ENCODE peak calls at places on chromosomes 5 and 9, in seven cellular contexts. E, L, T, D, K, A and R are unnamed samples. For H3K4me1, the result is how much of the 10 kb centered on the place peaks cover.

GRCh38 chr9:92538541-92538940 is 2.8 kb upstream of the ECM2 start:
- DNase-seq in D (no peak), A (peak), E (no peak), K (no peak), T (no peak), L (peak), R (no peak)

GRCh38 chr5:59562756-59563389 is 330.7 kb downstream of the PDE4D start:
- DNase-seq in L (peak), D (no peak), E (peak), A (peak), K (peak), T (peak), R (peak)

GRCh38 chr9:17315341-17315740 is 180.5 kb downstream of the CNTLN start:
- DNase-seq in D (no peak), L (no peak), A (no peak), K (no peak), T (no peak), E (no peak), R (no peak)

GRCh38 chr9:85743290-85744128 is 1.8 kb upstream of the AGTPBP1 start:
- DNase-seq in D (no peak), K (peak), E (peak), T (no peak), A (peak), L (peak), R (peak)

GRCh38 chr9:135039266-135039870 is 48.1 kb upstream of the OLFM1 start:
- DNase-seq in L (no peak), T (no peak), A (no peak), E (no peak), D (no peak), K (peak), R (no peak)

GRCh38 chr5:57004800-57005199 is 52.9 kb upstream of the MIER3 start:
- DNase-seq in E (no peak), A (peak), L (no peak), T (no peak), D (no peak), K (no peak), R (peak)

GRCh38 chr5:74848553-74849025 is 17.6 kb downstream of the FAM169A start:
- DNase-seq in D (no peak), A (no peak), K (no peak), E (no peak), T (no peak), L (no peak), R (no peak)

GRCh38 chr9:99778308-99778707 is 43.4 kb upstream of the NR4A3 start:
- DNase-seq in D (no peak), A (peak), T (no peak), E (peak), K (no peak), L (peak), R (no peak)

GRCh38 chr5:181124526-181124925 is 6.4 kb downstream of the OR2V1 start:
- DNase-seq in T (no peak), L (no peak), K (no peak), E (no peak), A (no peak), D (no peak), R (no peak)

GRCh38 chr5:181126841-181127240 is 4.1 kb downstream of the OR2V1 start:
- DNase-seq in T (no peak), L (no peak), E (no peak), A (no peak), K (no peak), D (no peak), R (no peak)

GRCh38 chr5:181129601-181130000 is 1.4 kb downstream of the OR2V1 start:
- DNase-seq in D (no peak), K (no peak), E (no peak), A (no peak), L (no peak), T (no peak), R (no peak)

GRCh38 chr5:181127907-181128626 is 2.9 kb downstream of the OR2V1 start:
- DNase-seq in K (no peak), A (no peak), T (no peak), D (no peak), E (no peak), L (no peak), R (no peak)

GRCh38 chr5:181127456-181127855 is 3.5 kb downstream of the OR2V1 start:
- DNase-seq in E (no peak), L (no peak), T (no peak), A (no peak), K (no peak), D (no peak), R (no peak)
- H3K4ac ChIP-seq in E (no peak), L (no peak), T (no peak), A (no peak), K (no peak), D (no peak), R (no peak)

GRCh38 chr9:4137755-4138154 is 162.1 kb downstream of the GLIS3 start:
- DNase-seq in D (no peak), T (no peak), A (peak), E (peak), L (peak), K (no peak), R (no peak)
- H3K4me1 ChIP-seq in D (under half), T (under half), A (under half), E (under half), L (under half), K (under half), R (under half)

GRCh38 chr9:77424993-77425392 is 223.1 kb downstream of the GNA14 start:
- DNase-seq in D (no peak), K (no peak), L (peak), E (no peak), T (no peak), A (no peak), R (no peak)

GRCh38 chr9:77421506-77422265 is 226.4 kb downstream of the GNA14 start:
- DNase-seq in T (no peak), A (no peak), K (no peak), E (no peak), L (peak), D (no peak), R (peak)

GRCh38 chr9:77426712-77427111 is 221.4 kb downstream of the GNA14 start:
- DNase-seq in T (no peak), E (no peak), D (no peak), A (no peak), L (no peak), K (no peak), R (no peak)

GRCh38 chr9:77422969-77423368 is 225.2 kb downstream of the GNA14 start:
- DNase-seq in A (no peak), L (no peak), T (no peak), E (no peak), D (no peak), K (no peak), R (no peak)

DNA sequence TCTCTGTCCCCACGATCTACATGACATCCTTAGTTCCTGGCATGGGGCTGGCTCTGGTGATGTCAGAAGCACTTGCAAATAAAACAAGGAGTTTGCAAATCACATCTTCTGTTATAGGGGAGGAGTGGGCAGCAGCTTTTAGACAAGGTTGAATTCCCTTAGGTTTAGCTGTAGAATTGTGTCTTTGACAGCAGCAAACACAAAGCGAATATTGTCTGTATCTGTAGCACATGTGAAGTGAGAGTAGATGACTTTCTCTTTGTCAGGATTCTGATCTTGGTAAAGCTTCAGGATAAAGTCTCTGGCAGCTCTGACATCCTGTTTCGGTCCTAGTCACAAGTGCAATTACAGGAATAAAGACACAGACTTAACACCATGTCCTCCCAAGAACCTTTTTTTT is 224.3 kb downstream of the GNA14 start:
- DNase-seq in E (no peak), A (no peak), L (no peak), D (no peak), T (no peak), K (no peak), R (no peak)
- H2BK5ac ChIP-seq in E (no peak), A (no peak), L (no peak), D (no peak), T (no peak), K (no peak), R (no peak)

GRCh38 chr5:80156156-80156555 is 99.7 kb downstream of the SERINC5 start:
- DNase-seq in L (peak), E (peak), K (no peak), T (no peak), D (no peak), A (peak), R (no peak)
- H3K4ac ChIP-seq in L (no peak), E (no peak), K (no peak), T (no peak), D (no peak), A (no peak), R (no peak)

GRCh38 chr5:142199388-142199787 is 90.8 kb downstream of the NDFIP1 start:
- DNase-seq in T (no peak), L (no peak), A (no peak), E (no peak), K (no peak), D (no peak), R (no peak)

GRCh38 chr5:142204219-142204618 is 95.6 kb downstream of the NDFIP1 start:
- DNase-seq in A (no peak), E (no peak), T (no peak), K (no peak), L (no peak), D (no peak), R (no peak)

GRCh38 chr5:142200387-142200786 is 91.8 kb downstream of the NDFIP1 start:
- DNase-seq in A (no peak), T (no peak), D (no peak), K (no peak), E (no peak), L (no peak), R (no peak)

GRCh38 chr5:142201471-142201887 is 92.9 kb downstream of the NDFIP1 start:
- DNase-seq in K (no peak), A (peak), D (no peak), E (peak), L (peak), T (no peak), R (no peak)

GRCh38 chr5:142202282-142202681 is 93.7 kb downstream of the NDFIP1 start:
- DNase-seq in E (peak), L (peak), T (no peak), A (peak), D (no peak), K (no peak), R (no peak)
- H3K4me1 ChIP-seq in E (under half), L (under half), T (under half), A (under half), D (under half), K (under half), R (under half)

GRCh38 chr5:111673896-111674626 is 82.9 kb downstream of the NREP start:
- DNase-seq in E (no peak), T (no peak), A (no peak), L (no peak), D (no peak), K (no peak), R (no peak)

GRCh38 chr5:111675540-111675939 is 81.5 kb downstream of the NREP start:
- DNase-seq in E (no peak), K (no peak), D (no peak), L (no peak), T (no peak), A (no peak), R (no peak)

GRCh38 chr5:111679611-111680010 is 77.4 kb downstream of the NREP start:
- DNase-seq in E (no peak), D (no peak), A (no peak), K (no peak), T (no peak), L (no peak), R (no peak)

GRCh38 chr5:111676926-111677415 is 80.0 kb downstream of the NREP start:
- DNase-seq in A (no peak), T (no peak), E (no peak), K (no peak), D (no peak), L (no peak), R (no peak)

DNA sequence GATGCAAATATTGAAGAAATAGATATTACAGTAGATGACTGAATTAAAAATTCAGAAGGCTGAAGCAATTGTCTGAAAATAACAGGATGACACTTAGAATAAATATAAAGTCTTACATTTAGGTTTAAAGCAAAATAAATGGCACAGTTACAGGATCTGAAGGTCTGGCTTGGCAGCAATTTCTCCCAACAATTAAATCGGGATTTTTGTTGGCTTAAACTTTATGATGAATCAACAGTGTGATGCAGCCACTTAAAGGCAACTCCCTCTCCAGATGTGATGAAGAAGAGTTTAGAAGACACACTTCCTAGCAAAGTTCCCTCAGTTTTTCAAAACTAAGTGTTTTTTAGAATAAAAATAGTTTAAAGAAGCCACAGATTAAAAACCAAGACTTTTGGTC is 80.5 kb downstream of the NREP start:
- DNase-seq in A (no peak), E (no peak), K (no peak), D (no peak), L (peak), T (no peak), R (no peak)
- H2BK5ac ChIP-seq in A (no peak), E (no peak), K (no peak), D (no peak), L (no peak), T (no peak), R (no peak)

GRCh38 chr9:20406344-20406743 is 216.0 kb downstream of the MLLT3 start:
- DNase-seq in A (no peak), L (no peak), K (no peak), D (no peak), T (no peak), E (no peak), R (no peak)
- H3K4ac ChIP-seq in A (no peak), L (no peak), K (no peak), D (no peak), T (no peak), E (no peak), R (no peak)

GRCh38 chr9:113566712-113567071 is 103.2 kb downstream of the RGS3 start:
- DNase-seq in E (no peak), L (no peak), T (no peak), D (no peak), K (no peak), A (no peak), R (no peak)

GRCh38 chr9:113567361-113568080 is 104.0 kb downstream of the RGS3 start:
- DNase-seq in K (no peak), D (no peak), A (no peak), T (no peak), E (no peak), L (no peak), R (no peak)

GRCh38 chr9:113569472-113570060 is 106.0 kb downstream of the RGS3 start:
- DNase-seq in A (no peak), D (no peak), K (no peak), T (no peak), L (no peak), E (no peak), R (no peak)

GRCh38 chr9:113568481-113569321 is 105.2 kb downstream of the RGS3 start:
- DNase-seq in L (peak), D (no peak), E (peak), K (no peak), T (no peak), A (no peak), R (no peak)

GRCh38 chr9:113568081-113568435 is 104.5 kb downstream of the RGS3 start:
- DNase-seq in L (no peak), K (no peak), T (no peak), D (no peak), E (no peak), A (no peak), R (no peak)
- H3K4me1 ChIP-seq in L (under half), K (under half), T (under half), D (under half), E (under half), A (half or more), R (under half)

GRCh38 chr5:125194901-125195300 is 448.5 kb upstream of the ZNF608 start:
- DNase-seq in T (no peak), E (no peak), K (no peak), A (no peak), D (no peak), L (no peak), R (no peak)
- H2BK5ac ChIP-seq in T (no peak), E (no peak), K (no peak), A (no peak), D (no peak), L (no peak), R (no peak)

GRCh38 chr5:154782812-154783592 is 27.8 kb downstream of the LARP1 start:
- DNase-seq in A (no peak), E (no peak), L (no peak), K (no peak), T (no peak), D (no peak), R (no peak)
- H3K4ac ChIP-seq in A (peak), E (no peak), L (no peak), K (no peak), T (no peak), D (no peak), R (no peak)